ENCODE peak calls at places on chromosomes 4 and X, in ten cellular contexts. O, I, F, D, L, Q, U, A, G and B are unnamed samples.

GRCh38 chrX:109281478-109282275 is 200.2 kb downstream of the GUCY2F start:
- DNase-seq in O (no peak), I (no peak), F (no peak), D (peak; percentile 76), L (no peak), Q (no peak), U (no peak), A (peak; percentile 30), G (no peak), B (no peak)

GRCh38 chr4:83022724-83023427 is 12.1 kb upstream of the COPS4 start:
- DNase-seq in O (no peak), I (no peak), F (no peak), D (peak; percentile 10), L (no peak), Q (no peak), U (no peak), A (no peak), G (no peak), B (no peak)

GRCh38 chr4:165308174-165308573 is 19.3 kb upstream of the MSMO1 start:
- DNase-seq in O (no peak), I (peak; percentile 38), F (no peak), D (peak; percentile 19), L (no peak), Q (no peak), U (no peak), A (no peak), G (no peak), B (no peak)

GRCh38 chrX:107716045-107716684 is 59.4 kb downstream of the TSC22D3 start:
- DNase-seq in O (peak; percentile 20), I (no peak), F (no peak), D (no peak), L (peak; percentile 9), Q (no peak), U (no peak), A (peak; percentile 56), G (no peak), B (no peak)

GRCh38 chr4:164779811-164780216 is 25.9 kb downstream of the SMIM31 start:
- DNase-seq in O (no peak), I (peak; percentile 23), F (peak; percentile 11), D (peak; percentile 11), L (peak; percentile 16), Q (peak; percentile 56), U (no peak), A (no peak), G (no peak), B (peak; percentile 4)

GRCh38 chr4:2251795-2252529 is 9.9 kb downstream of the MXD4 start:
- DNase-seq in O (no peak), I (no peak), F (peak; percentile 10), D (no peak), L (peak; percentile 1), Q (no peak), U (no peak), A (peak; percentile 4), G (no peak), B (no peak)

GRCh38 chr4:102295153-102295862 is 50.0 kb downstream of the SLC39A8 start:
- DNase-seq in O (no peak), I (no peak), F (no peak), D (no peak), L (no peak), Q (no peak), U (no peak), A (no peak), G (no peak), B (no peak)

GRCh38 chr4:5956285-5957021 is 61.8 kb downstream of the C4orf50 start:
- DNase-seq in O (no peak), I (no peak), F (no peak), D (no peak), L (no peak), Q (no peak), U (no peak), A (peak; percentile 16), G (peak; percentile 94), B (no peak)

GRCh38 chrX:142251665-142252064 is 46.6 kb upstream of the MAGEC2 start:
- DNase-seq in O (no peak), I (no peak), F (no peak), D (peak; percentile 29), L (no peak), Q (no peak), U (no peak), A (no peak), G (no peak), B (no peak)

GRCh38 chr4:5804656-5805055 is 88.2 kb downstream of the CRMP1 start:
- DNase-seq in O (no peak), I (no peak), F (no peak), D (no peak), L (no peak), Q (no peak), U (no peak), A (no peak), G (no peak), B (no peak)

GRCh38 chrX:18353931-18354368 is 538 bp downstream of the SCML2 start:
- DNase-seq in O (no peak), I (no peak), F (no peak), D (no peak), L (peak; percentile 17), Q (no peak), U (no peak), A (no peak), G (no peak), B (no peak)